ENCODE peak calls at places on chromosomes 13 and 19, in five cellular contexts. G is NCI-H524 treated with DMSO at 0.1 percent for 48 hours; S is Ammon's horn; M is PC-3; W is effector memory CD4-positive, alpha-beta T cell. N is an unnamed sample.

GRCh38 chr13:40394304-40394983 is 272.0 kb downstream of the FOXO1 start:
- DNase-seq in G (no peak), S (no peak), M (peak), W (no peak), N (no peak)

GRCh38 chr19:34669305-34669704 is 7.7 kb downstream of the SCGB2B2 start:
- DNase-seq in G (no peak), S (no peak), M (no peak), W (no peak), N (no peak)

GRCh38 chr19:39057615-39058014 is 25.3 kb upstream of the FBXO27 start:
- DNase-seq in G (no peak), S (no peak), M (no peak), W (no peak), N (peak)

GRCh38 chr13:60230593-60230992 is 66.9 kb upstream of the DIAPH3 start:
- DNase-seq in G (no peak), S (peak), M (no peak), W (no peak), N (peak)

GRCh38 chr13:106520205-106521004 is 15.1 kb downstream of the EFNB2 start:
- DNase-seq in G (no peak), S (peak), M (peak), W (no peak), N (peak)

GRCh38 chr13:107675847-107676550 is 539.3 kb downstream of the LIG4 start:
- DNase-seq in G (no peak), S (no peak), M (no peak), W (no peak), N (no peak)

GRCh38 chr13:42924290-42924803 is 67.7 kb downstream of the EPSTI1 start:
- DNase-seq in G (no peak), S (no peak), M (no peak), W (no peak), N (no peak)

GRCh38 chr19:55447421-55448174 is 4.5 kb upstream of the SHISA7 start:
- DNase-seq in G (no peak), S (peak), M (peak), W (no peak), N (no peak)

GRCh38 chr19:41321600-41322270 is 11.8 kb downstream of the CCDC97 start:
- DNase-seq in G (no peak), S (no peak), M (peak), W (no peak), N (peak)

GRCh38 chr19:14871619-14872230 is 14.2 kb downstream of the OR7A17 start:
- DNase-seq in G (no peak), S (peak), M (peak), W (no peak), N (peak)

GRCh38 chr13:47621931-47622330 is 379.1 kb downstream of the SUCLA2 start:
- DNase-seq in G (no peak), S (no peak), M (peak), W (no peak), N (no peak)

GRCh38 chr19:8305798-8306197 is 2.4 kb downstream of the CD320 start:
- DNase-seq in G (no peak), S (no peak), M (no peak), W (no peak), N (no peak)

GRCh38 chr19:50962245-50962644 is 7.1 kb downstream of the KLK6 start:
- DNase-seq in G (no peak), S (no peak), M (no peak), W (no peak), N (no peak)